ENCODE peak calls at places on chromosomes 4 and X, in five cellular contexts. Y is IMR-90, H is Peyer's patch, R is HFF-Myc, F is stomach. C is an unnamed sample.

GRCh38 chrX:112521658-112522057 is 158.1 kb downstream of the LHFPL1 start:
- DNase-seq in Y (no peak), H (no peak), R (no peak), F (no peak), C (no peak)

GRCh38 chr4:112519689-112520597 is 4.0 kb upstream of the NEUROG2 start:
- DNase-seq in Y (no peak), H (no peak), R (no peak), F (no peak), C (no peak)

GRCh38 chrX:35561985-35562384 is 236.2 kb upstream of the MAGEB16 start:
- DNase-seq in Y (no peak), H (no peak), R (no peak), F (peak), C (no peak)

GRCh38 chr4:147019061-147019460 is 73.4 kb upstream of the TTC29 start:
- DNase-seq in Y (peak), H (peak), R (peak), F (peak), C (peak)

GRCh38 chr4:6491235-6491634 is 18.8 kb upstream of the PPP2R2C start:
- DNase-seq in Y (no peak), H (no peak), R (no peak), F (no peak), C (no peak)

GRCh38 chrX:135497736-135498135 is 22.7 kb upstream of the INTS6L start:
- DNase-seq in Y (no peak), H (no peak), R (no peak), F (no peak), C (no peak)

GRCh38 chrX:19677121-19677520 is 161.8 kb upstream of the MAP3K15 start:
- DNase-seq in Y (no peak), H (no peak), R (no peak), F (no peak), C (no peak)

GRCh38 chr4:104494822-104495559 is at the start of gene CXXC4:
- DNase-seq in Y (peak), H (peak), R (no peak), F (peak), C (peak)

GRCh38 chr4:121651597-121651996 is 45.2 kb downstream of the ANXA5 start:
- DNase-seq in Y (no peak), H (no peak), R (no peak), F (no peak), C (no peak)

GRCh38 chr4:2902126-2902525 is 58.5 kb downstream of the ADD1 start:
- DNase-seq in Y (no peak), H (no peak), R (no peak), F (no peak), C (no peak)

GRCh38 chr4:82473621-82474164 is 43.3 kb downstream of the ENOPH1 start:
- DNase-seq in Y (no peak), H (no peak), R (no peak), F (no peak), C (no peak)

GRCh38 chr4:33494150-33494549 is 2750.2 kb downstream of the ARAP2 start:
- DNase-seq in Y (no peak), H (no peak), R (no peak), F (no peak), C (peak)

GRCh38 chrX:154784149-154784985 is 20.9 kb downstream of the MPP1 start:
- DNase-seq in Y (no peak), H (no peak), R (no peak), F (no peak), C (no peak)

GRCh38 chr4:107518076-107518475 is 202.0 kb downstream of the PAPSS1 start:
- DNase-seq in Y (no peak), H (no peak), R (no peak), F (no peak), C (no peak)

GRCh38 chr4:2799444-2799911 is 6.6 kb downstream of the SH3BP2 start:
- DNase-seq in Y (no peak), H (no peak), R (no peak), F (no peak), C (no peak)

GRCh38 chr4:189771696-189772361 is 168.8 kb upstream of the FRG1 start:
- DNase-seq in Y (no peak), H (no peak), R (no peak), F (no peak), C (no peak)

GRCh38 chrX:105331244-105331643 is 110.8 kb upstream of the TEX13A start:
- DNase-seq in Y (peak), H (no peak), R (no peak), F (no peak), C (peak)

GRCh38 chr4:145735330-145735638 is 55.3 kb downstream of the C4orf51 start:
- DNase-seq in Y (peak), H (no peak), R (peak), F (no peak), C (peak)

GRCh38 chrX:53631156-53631555 is 55.4 kb downstream of the HUWE1 start:
- DNase-seq in Y (peak), H (no peak), R (no peak), F (no peak), C (peak)

GRCh38 chr4:125796138-125796537 is 481.4 kb downstream of the FAT4 start:
- DNase-seq in Y (no peak), H (no peak), R (no peak), F (no peak), C (no peak)

GRCh38 chr4:83651846-83652245 is 115.9 kb downstream of the GPAT3 start:
- DNase-seq in Y (no peak), H (no peak), R (no peak), F (no peak), C (no peak)

GRCh38 chr4:6177587-6178197 is 22.7 kb downstream of the JAKMIP1 start:
- DNase-seq in Y (no peak), H (peak), R (no peak), F (peak), C (no peak)

GRCh38 chr4:137226900-137227299 is 305.4 kb downstream of the PCDH18 start:
- DNase-seq in Y (peak), H (no peak), R (peak), F (no peak), C (no peak)

GRCh38 chr4:44912980-44913379 is 186.6 kb upstream of the GNPDA2 start:
- DNase-seq in Y (no peak), H (no peak), R (no peak), F (no peak), C (no peak)

GRCh38 chr4:172865531-172866127 is 303.0 kb upstream of the GALNT7 start:
- DNase-seq in Y (no peak), H (no peak), R (no peak), F (no peak), C (no peak)
- TF ChIP-seq CTCF in Y (no peak), H (no peak), R (no peak), F (no peak), C (no peak)

GRCh38 chr4:140212171-140212570 is 58.2 kb upstream of the MAML3 start:
- DNase-seq in Y (no peak), H (no peak), R (no peak), F (no peak), C (no peak)

GRCh38 chr4:140213736-140214135 is 59.8 kb upstream of the MAML3 start:
- DNase-seq in Y (peak), H (no peak), R (no peak), F (no peak), C (peak)

GRCh38 chr4:140212646-140213045 is 58.7 kb upstream of the MAML3 start:
- DNase-seq in Y (no peak), H (no peak), R (no peak), F (no peak), C (no peak)

GRCh38 chr4:140211693-140212092 is 57.7 kb upstream of the MAML3 start:
- DNase-seq in Y (no peak), H (no peak), R (no peak), F (no peak), C (no peak)

DNA sequence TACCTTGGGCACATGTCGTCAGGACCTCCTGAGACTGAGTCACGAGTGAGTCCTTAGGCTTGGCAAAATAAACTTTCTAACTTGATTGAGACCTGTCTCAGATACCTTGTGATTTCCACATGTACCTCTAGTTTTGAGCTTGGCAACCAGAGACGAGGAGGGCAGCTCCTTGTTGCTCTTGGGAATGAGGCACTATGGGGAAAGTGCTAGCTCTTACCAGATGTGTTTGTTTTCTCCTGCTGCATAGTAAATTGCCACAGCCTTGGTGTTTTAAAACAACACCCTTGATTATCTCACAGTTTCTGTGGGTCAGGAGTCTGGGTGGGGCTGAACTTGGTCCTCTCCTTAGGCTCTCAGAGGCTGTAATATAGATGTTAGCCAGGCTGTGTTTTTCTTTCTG is 59.1 kb upstream of the MAML3 start:
- DNase-seq in Y (no peak), H (no peak), R (no peak), F (no peak), C (no peak)
- H3K4me3 ChIP-seq in Y (no peak), H (peak), R (no peak), F (no peak), C (no peak)

DNA sequence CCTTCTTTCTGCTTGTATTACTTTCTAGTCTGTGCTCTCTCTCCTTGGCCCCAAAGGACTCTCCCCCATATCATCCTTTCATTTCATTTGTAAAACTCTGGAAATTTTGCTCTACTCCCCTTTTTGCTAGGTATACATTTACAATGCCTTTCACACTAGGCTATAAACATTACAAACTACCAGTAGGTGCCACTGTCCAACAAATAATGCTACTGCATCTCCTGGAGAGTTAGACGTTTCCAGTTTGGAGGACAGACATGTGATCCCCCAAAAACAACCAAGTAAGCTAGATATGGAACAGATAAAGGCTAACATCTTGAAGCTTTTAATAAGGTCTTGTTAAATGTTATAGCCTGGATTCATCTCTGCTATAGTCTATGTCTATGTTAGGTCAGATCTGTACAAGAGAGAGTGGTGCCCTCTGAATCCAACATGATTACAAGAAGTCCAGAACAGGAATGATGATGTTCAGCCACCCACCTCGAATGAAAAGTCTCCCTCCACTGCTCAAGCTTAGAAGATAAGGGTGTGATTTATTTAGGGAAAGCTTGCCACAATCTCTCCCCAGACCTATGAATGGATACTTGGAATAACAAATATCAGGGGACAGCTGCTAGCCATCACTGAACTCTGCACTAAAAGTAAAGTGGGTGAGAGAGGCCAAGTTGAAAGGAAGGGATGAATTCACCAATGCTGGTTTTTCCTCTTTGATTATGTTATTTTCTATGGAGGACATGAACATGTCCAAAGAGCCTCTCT is 14.3 kb downstream of the CBR4 start:
- DNase-seq in Y (peak), H (no peak), R (no peak), F (no peak), C (peak)
- TF ChIP-seq CTCF in Y (peak), H (peak), R (no peak), F (no peak), C (peak)

DNA sequence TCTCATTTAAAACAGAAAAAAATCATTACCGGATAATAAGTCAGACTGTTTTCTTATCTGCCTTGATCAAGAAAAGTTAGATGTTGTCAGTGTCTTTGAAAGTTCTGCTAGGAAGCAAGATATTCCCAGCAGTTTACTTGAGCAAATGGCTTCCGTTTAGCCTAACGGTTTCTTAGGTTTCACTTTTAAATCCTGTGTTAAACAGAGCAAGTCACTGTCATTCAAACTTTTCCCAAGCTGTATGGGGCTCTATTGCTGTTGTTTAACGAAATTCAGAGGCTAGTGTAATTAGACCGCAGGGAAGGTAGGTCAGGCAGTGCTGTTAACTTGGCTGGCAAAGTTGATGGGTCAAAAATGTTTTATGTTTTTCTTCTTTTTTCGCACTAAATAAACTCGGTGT is 80.3 kb upstream of the NEIL3 start:
- DNase-seq in Y (peak), H (no peak), R (no peak), F (no peak), C (peak)
- H3K4me3 ChIP-seq in Y (peak), H (peak), R (peak), F (peak), C (peak)

GRCh38 chrX:109911046-109911445 is 91.9 kb upstream of the TMEM164 start:
- DNase-seq in Y (no peak), H (no peak), R (no peak), F (no peak), C (peak)
- TF ChIP-seq CTCF in Y (peak), H (peak), R (peak), F (no peak), C (peak)

DNA sequence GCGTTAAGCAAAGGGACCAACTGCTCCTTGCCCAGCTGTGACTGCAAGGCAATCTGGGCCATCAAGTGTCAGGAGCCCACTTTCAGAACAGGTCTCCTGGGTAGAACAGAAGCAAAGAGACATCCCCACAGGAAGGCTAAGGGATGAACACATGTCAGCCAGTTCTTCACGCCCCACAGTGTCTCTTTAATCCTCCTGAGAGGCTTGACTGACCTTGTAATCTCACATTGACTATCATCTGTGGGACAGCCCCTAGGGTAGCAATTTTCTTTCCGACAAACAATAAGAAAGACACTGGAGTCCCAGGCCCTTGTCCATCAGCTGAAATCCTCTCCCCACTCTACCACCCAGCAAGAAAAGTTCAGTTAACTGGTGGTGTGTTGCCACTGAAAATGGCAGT is 1.0 kb downstream of the CHRDL1 start:
- DNase-seq in Y (no peak), H (no peak), R (no peak), F (no peak), C (no peak)
- H3K4me3 ChIP-seq in Y (no peak), H (no peak), R (no peak), F (peak), C (no peak)

DNA sequence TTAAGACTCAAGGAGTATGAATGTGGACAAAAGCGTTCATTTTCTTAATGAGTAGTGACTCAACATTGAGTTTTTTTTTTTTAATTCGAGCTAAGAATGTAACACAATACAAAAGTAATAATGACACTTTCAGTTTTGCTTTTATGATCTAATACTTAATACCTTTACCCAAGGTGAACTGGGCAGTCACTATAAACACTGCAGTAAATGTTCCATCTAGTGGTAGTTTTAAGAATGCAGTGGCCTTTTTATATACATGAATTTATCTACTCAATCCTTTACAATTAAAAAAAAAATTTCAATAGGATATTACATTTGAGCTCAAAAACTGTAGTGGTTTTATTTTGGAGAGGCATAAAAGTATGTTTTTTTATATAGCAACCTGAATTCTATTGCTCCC is 33.9 kb downstream of the PDK3 start:
- DNase-seq in Y (peak), H (no peak), R (no peak), F (no peak), C (peak)
- TF ChIP-seq CTCF in Y (peak), H (peak), R (peak), F (no peak), C (peak)